ENCODE peak calls at places on chromosomes 4 and X, in four cellular contexts. A is stomach, J is suprapubic skin, B is esophagus muscularis mucosa. Z is an unnamed sample.

GRCh38 chr4:37717575-37717974 is 31.4 kb upstream of the RELL1 start:
- DNase-seq in J (no peak), A (no peak), B (no peak), Z (no peak)

GRCh38 chrX:23503835-23504539 is 163.3 kb upstream of the PRDX4 start:
- DNase-seq in A (peak), J (no peak), B (no peak), Z (peak)

GRCh38 chr4:67234296-67234695 is 311.0 kb downstream of the CENPC start:
- DNase-seq in B (no peak), A (no peak), J (no peak), Z (no peak)

GRCh38 chrX:15146515-15146914 is 123.4 kb downstream of the ASB9 start:
- DNase-seq in J (no peak), A (peak), B (no peak), Z (no peak)

GRCh38 chr4:138945401-138945800 is 70.2 kb upstream of the NOCT start:
- DNase-seq in J (no peak), A (no peak), B (no peak), Z (no peak)

GRCh38 chr4:47032405-47033106 is 1.2 kb downstream of the GABRB1 start:
- DNase-seq in J (peak), B (no peak), A (peak), Z (no peak)

GRCh38 chrX:28058906-28059305 is 77.7 kb upstream of the DCAF8L1 start:
- DNase-seq in A (no peak), J (no peak), B (no peak), Z (no peak)

GRCh38 chr4:126419266-126419665 is 1104.5 kb downstream of the FAT4 start:
- DNase-seq in A (no peak), J (no peak), B (no peak), Z (no peak)

GRCh38 chrX:149208285-149208684 is 296.8 kb downstream of the IDS start:
- DNase-seq in A (no peak), B (no peak), J (no peak), Z (no peak)

GRCh38 chrX:16727637-16728036 is 8.2 kb downstream of the SYAP1 start:
- DNase-seq in A (no peak), B (no peak), J (no peak), Z (no peak)

GRCh38 chr4:75249739-75250138 is 264.5 kb downstream of the RCHY1 start:
- DNase-seq in A (no peak), J (no peak), B (no peak), Z (no peak)

GRCh38 chr4:99144070-99144469 is at the start of gene ADH4:
- DNase-seq in J (no peak), A (no peak), B (no peak), Z (no peak)

GRCh38 chrX:80237072-80237471 is 183.2 kb upstream of the TENT5D start:
- DNase-seq in A (no peak), J (no peak), B (no peak), Z (no peak)

GRCh38 chr4:70815370-70815769 is 24.3 kb downstream of the GRSF1 start:
- DNase-seq in B (no peak), J (no peak), A (no peak), Z (no peak)

GRCh38 chr4:2827071-2827873 is 16.4 kb upstream of the ADD1 start:
- DNase-seq in J (no peak), A (no peak), B (no peak), Z (no peak)

GRCh38 chr4:76147454-76148141 is 599 bp downstream of the NUP54 start:
- DNase-seq in A (peak), J (peak), B (no peak), Z (peak)

GRCh38 chr4:26141916-26142638 is 178.7 kb upstream of the RBPJ start:
- DNase-seq in J (no peak), A (peak), B (no peak), Z (no peak)

GRCh38 chrX:43882294-43882681 is at the start of gene MAOB:
- DNase-seq in J (no peak), B (no peak), A (peak), Z (no peak)

GRCh38 chr4:89868999-89869589 is 25.6 kb upstream of the MMRN1 start:
- DNase-seq in A (no peak), J (no peak), B (no peak), Z (no peak)

GRCh38 chrX:120452131-120452530 is 17.0 kb downstream of the LAMP2 start:
- DNase-seq in J (no peak), B (no peak), A (no peak), Z (no peak)

GRCh38 chrX:50905334-50905733 is 5.2 kb upstream of the BMP15 start:
- DNase-seq in J (no peak), B (no peak), A (no peak), Z (no peak)

DNA sequence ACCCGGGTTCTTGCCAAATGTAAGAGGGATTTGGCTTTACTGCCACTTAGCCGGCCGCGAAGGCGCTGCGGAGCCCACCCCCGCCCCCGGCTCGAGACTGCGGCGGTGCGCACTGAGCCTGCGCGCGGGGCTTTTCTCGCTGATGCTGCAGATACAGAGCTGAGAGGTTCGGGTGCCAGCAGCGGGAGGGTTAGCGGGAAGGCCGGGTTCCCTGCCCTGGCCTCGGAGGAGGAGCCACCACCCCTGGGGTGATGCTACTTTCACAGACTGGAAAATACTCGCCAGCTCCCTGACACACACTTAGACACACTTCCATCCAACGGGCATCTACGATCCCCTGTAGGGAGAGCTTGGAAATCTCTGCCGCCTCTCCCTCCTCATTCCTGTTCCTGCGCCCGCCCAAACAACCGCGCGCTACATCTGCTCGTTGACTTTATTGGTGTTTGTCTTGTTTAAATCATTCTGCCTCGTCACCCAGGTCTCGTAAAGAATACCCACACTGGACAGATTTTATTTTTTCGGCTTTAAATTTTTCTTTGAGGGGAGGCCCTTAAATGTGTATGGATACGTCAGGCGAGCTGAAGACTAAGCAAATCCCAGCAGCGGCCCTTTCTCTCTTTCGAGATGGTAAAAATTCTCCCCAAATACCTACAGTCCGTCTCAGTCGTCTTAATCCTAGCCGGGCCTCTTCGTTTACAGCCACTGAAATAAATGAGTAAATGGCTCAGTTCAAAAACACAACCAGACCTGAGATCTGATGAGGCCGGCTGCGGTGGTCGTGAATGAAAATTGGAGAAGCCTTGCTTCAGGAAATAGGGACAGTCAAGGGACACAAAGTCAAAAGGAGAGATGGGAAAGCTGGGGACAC is 1.9 kb upstream of the PCDH7 start:
- DNase-seq in A (peak), J (no peak), B (no peak), Z (no peak)
- TF ChIP-seq POLR2AphosphoS5 in A (no peak), J (no peak), B (peak), Z (no peak)

DNA sequence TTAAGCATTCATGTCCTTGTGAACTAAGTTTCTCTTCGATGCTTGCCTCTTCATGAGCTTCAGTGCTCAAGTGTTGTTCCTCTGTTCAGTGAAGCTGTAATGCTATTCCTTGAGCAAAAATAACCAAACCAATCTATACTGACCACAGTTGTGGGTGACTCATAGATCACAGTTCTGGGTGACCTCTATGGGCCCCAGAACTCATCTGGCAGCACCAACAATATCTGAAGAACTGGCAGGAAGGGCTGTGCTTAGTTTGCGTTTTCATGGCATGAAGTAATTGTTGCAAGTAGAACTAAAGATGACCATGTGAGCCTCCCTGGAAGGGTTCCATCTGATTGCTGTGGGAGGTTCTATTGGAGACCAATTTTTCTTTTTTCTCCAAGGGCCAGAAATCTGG is 106.2 kb downstream of the CCNG2 start:
- DNase-seq in J (no peak), A (no peak), B (no peak), Z (no peak)
- TF ChIP-seq CTCF in J (no peak), A (no peak), B (no peak), Z (no peak)

DNA sequence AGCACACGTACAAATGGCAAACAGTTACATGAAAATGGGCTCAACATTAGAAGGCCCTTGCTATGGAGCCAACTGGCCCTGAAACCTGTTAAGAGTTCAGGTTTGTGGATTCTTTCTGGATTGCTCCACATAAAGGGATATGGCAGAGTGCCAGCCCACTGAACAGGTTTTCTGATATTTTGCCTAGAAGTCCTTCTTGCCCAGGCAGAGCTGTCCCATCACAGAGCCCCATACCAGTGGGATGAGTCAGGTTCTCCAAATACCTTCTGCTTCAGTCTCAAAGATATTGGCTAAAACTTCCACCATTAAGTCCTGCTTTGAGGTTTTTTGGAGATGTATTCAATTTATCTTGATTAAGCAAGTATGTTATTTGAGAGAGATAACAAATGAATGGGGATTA is 146.8 kb upstream of the IL1RAPL2 start:
- DNase-seq in A (no peak), J (no peak), B (no peak), Z (no peak)
- TF ChIP-seq POLR2AphosphoS5 in A (no peak), J (no peak), B (no peak), Z (no peak)

GRCh38 chr4:118351851-118352827 is 664 bp downstream of the PRSS12 start:
- DNase-seq in B (no peak), A (peak), J (peak), Z (peak)

GRCh38 chr4:118353452-118353851 is 649 bp upstream of the PRSS12 start:
- DNase-seq in J (no peak), B (no peak), A (no peak), Z (no peak)

GRCh38 chr4:118350961-118351360 is 1.8 kb downstream of the PRSS12 start:
- DNase-seq in A (no peak), J (no peak), B (no peak), Z (no peak)

GRCh38 chr4:118354913-118355312 is 2.1 kb upstream of the PRSS12 start:
- DNase-seq in J (no peak), B (no peak), A (no peak), Z (no peak)

GRCh38 chr4:118352843-118353373 is at the start of gene PRSS12:
- DNase-seq in B (no peak), A (peak), J (peak), Z (peak)
- TF ChIP-seq CTCF in B (peak), A (peak), J (peak), Z (peak)

Z was measured in HCT116.